ENCODE peak calls at places on chromosomes 2 and 18, in four cellular contexts. K is SK-N-SH, B is K562, Y is HepG2. J is an unnamed sample.

GRCh38 chr2:1440581-1440980 is 27.3 kb downstream of the TPO start:
- DNase-seq in K (no peak), B (no peak), Y (no peak), J (no peak)

GRCh38 chr18:58194028-58194427 is 150.0 kb downstream of the NEDD4L start:
- DNase-seq in K (peak; percentile 57), B (peak; percentile 32), Y (no peak), J (no peak)

GRCh38 chr2:200993097-200993496 is 29.6 kb upstream of the ORC2 start:
- DNase-seq in K (no peak), B (no peak), Y (no peak), J (no peak)

GRCh38 chr2:67840460-67841068 is 222.2 kb downstream of the C1D start:
- DNase-seq in K (peak; percentile 73), B (peak; percentile 31), Y (peak; percentile 43), J (no peak)

GRCh38 chr2:195494452-195494851 is 162.6 kb upstream of the SLC39A10 start:
- DNase-seq in K (no peak), B (no peak), Y (no peak), J (no peak)

GRCh38 chr2:11187083-11187619 is 31.9 kb downstream of the SLC66A3 start:
- DNase-seq in K (no peak), B (no peak), Y (no peak), J (no peak)

GRCh38 chr2:230205034-230205433 is 14.8 kb downstream of the SP110 start:
- DNase-seq in K (no peak), B (no peak), Y (no peak), J (peak; percentile 57)

GRCh38 chr18:13477147-13477683 is 249.1 kb downstream of the FAM210A start:
- DNase-seq in K (no peak), B (no peak), Y (peak; percentile 63), J (no peak)

DNA sequence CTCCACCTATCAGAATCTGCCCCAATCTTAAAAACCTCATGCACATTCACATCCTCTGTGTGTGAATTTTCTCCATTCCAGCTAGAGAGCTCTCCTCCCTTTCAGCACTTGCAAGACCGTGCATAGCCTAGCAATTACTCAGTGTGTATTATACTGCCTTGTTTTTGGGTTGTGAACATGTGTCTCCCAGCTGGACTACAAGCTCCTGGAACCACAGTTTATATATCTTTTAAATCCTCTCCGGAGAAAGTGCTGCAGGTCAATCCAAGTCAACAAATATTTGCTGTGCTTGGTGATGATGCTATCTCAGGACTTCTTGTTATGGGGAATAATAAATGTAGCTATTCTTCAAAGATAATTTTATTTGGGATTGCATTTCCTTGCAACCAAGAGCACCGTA is 58.2 kb upstream of the MEX3C start:
- DNase-seq in K (no peak), B (no peak), Y (no peak), J (no peak)
- TF ChIP-seq NFIC in K (no peak), B (no peak), Y (no peak), J (no peak)

GRCh38 chr2:232662486-232663260 is 29.3 kb downstream of the EFHD1 start:
- DNase-seq in K (no peak), B (no peak), Y (no peak), J (no peak)

GRCh38 chr2:232653441-232653840 is 20.0 kb downstream of the EFHD1 start:
- DNase-seq in K (no peak), B (no peak), Y (no peak), J (no peak)

GRCh38 chr2:232655392-232655791 is 22.0 kb downstream of the EFHD1 start:
- DNase-seq in K (no peak), B (no peak), Y (no peak), J (no peak)

GRCh38 chr2:232659359-232659758 is 26.0 kb downstream of the EFHD1 start:
- DNase-seq in K (no peak), B (no peak), Y (no peak), J (no peak)

GRCh38 chr2:232658217-232658785 is 24.9 kb downstream of the EFHD1 start:
- DNase-seq in K (no peak), B (peak; percentile 26), Y (no peak), J (no peak)
- TF ChIP-seq NFIC in K (no peak), B (no peak), Y (no peak), J (no peak)

DNA sequence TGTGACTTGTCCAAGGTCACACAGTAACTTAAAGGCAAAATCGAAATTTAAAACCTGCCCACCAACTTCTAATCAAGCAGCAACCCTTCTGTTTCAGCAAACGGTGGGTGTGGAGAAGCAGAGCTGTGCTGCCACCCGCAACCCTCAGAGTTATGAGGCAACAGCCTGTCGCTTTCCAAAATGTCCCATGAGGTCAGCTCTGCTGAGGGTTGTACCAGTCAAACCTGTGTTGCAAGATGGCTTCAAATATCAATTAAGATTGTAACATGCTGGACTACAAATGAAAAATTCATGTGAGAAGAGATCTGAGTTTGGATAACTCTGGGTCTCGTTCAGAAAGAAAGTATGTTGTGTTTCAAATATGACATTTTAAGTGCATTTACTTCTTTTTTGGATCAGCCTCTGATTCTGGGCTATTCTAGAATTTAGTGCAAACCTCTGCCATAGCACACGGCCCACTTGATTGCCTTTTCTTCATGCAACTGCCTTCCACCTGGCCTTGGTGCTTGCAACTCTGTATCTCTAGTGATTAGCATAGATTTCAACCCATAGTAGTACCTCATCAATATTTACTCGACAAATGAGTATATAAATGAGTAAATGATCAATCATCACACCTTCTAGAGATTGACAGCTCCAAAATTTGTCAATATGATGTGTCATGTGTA is 69.3 kb downstream of the TIMM21 start:
- DNase-seq in K (no peak), B (no peak), Y (no peak), J (no peak)
- TF ChIP-seq NFIC in K (no peak), B (no peak), Y (no peak), J (no peak)

DNA sequence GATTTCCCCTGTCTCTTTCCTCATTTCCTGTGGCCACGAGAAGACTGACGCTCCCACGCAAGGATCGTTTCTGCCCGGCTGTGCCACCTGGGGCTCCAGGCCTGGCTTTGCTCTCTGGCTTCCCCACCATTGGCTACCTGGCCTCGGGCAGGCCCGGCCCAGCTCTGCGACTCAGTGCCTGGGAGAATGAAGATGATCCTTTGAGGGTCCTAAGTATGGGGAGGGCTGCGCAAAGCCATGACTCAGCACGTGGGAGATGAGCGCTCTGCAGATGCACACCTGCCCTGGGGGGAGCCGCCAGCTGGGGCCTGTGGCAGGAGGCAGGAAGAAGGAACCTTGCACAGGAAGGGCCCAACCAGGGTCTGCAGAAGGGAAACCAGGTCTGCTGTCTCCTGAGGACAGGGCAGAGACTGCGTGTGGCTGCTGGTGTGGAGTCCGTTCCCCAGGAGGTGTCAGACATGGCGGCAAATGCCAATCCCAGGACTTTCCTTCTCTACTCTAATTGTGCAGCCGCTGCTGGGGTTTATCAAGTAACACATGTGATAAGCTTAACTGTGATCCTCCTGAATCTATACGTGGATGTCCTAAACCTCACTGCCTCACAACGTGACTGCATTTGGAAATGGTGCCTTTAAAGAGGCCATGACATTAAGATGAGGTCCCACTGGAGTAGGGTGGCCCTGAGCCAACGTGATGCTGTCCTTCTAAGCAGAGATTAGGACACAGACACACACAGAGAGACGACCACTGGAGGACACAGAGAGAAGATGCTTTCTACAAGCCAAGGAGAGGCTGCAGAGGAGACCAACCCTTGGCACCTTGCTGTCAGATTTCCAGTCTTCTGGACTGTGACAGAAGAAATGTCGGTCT is 32.8 kb downstream of the MBP start:
- DNase-seq in K (no peak), B (no peak), Y (no peak), J (no peak)
- TF ChIP-seq NFIC in K (no peak), B (no peak), Y (no peak), J (no peak)

GRCh38 chr2:170818294-170819104 is 1.8 kb downstream of the GAD1 start:
- DNase-seq in K (no peak), B (no peak), Y (no peak), J (no peak)
- TF ChIP-seq NFIC in K (no peak), B (no peak), Y (no peak), J (no peak)

DNA sequence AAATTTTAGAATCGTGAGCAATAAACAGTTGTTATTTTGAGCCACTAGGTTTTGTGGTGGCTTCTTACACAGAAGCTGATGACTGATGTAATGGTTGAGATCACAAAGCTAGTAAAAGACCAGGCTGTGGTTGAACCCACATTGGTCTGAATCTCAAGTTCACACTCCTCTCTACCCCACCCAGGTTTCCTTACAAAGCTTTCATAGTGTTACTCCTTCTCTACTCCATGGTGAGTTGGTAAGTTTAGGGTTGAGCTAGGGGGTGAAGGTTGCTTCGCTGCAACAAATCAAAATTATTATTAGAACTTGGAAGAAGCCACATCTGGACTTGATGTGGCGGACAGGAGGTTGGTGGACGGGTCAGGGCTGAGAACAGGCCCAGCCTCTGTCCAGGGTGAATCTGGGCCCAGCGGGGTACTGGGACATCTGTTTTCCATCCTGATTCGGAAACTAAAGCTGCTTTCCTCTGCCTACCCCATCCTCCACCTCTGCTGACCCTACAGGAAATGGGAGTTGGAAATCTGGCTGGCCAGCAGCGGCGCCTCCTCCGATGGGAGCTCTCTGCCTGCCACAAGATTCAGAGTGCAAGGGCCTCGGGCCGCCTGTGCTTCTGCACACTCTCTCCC is 86.3 kb downstream of the ZFP36L2 start:
- DNase-seq in K (peak; percentile 75), B (no peak), Y (no peak), J (no peak)
- TF ChIP-seq NFIC in K (no peak), B (no peak), Y (no peak), J (peak; percentile 50)

J was measured in GM12878.